ENCODE peak calls at places on chromosomes 16 and 17, in nine cellular contexts. A is CD8-positive, alpha-beta memory T cell; R is ascending aorta; W is tibial nerve; Y is IMR-90; U is effector memory CD4-positive, alpha-beta T cell; F is mammary epithelial cell; K is hepatocyte; S is body of pancreas. P is an unnamed sample.
A peak's percentile ranks its signal among the peaks of the same experiment; 100 is the strongest.

GRCh38 chr16:56931769-56932587 is at the start of gene HERPUD1:
- DNase-seq in A (peak; percentile 98), R (peak; percentile 92), W (peak; percentile 96), Y (peak; percentile 97), U (peak; percentile 98), F (peak; percentile 97), K (peak; percentile 99), S (peak; percentile 99), P (peak; percentile 84)

GRCh38 chr16:54817432-54817831 is 113.2 kb upstream of the IRX5 start:
- DNase-seq in A (no peak), R (no peak), W (no peak), Y (no peak), U (no peak), F (peak; percentile 59), K (no peak), S (no peak), P (no peak)

GRCh38 chr16:9099131-9099625 is 7.7 kb downstream of the HAPSTR1 start:
- DNase-seq in A (no peak), R (no peak), W (no peak), Y (peak; percentile 68), U (no peak), F (peak; percentile 43), K (no peak), S (no peak), P (no peak)

GRCh38 chr16:11395008-11395948 is 50.0 kb downstream of the RMI2 start:
- DNase-seq in A (no peak), R (no peak), W (no peak), Y (no peak), U (no peak), F (peak; percentile 14), K (peak; percentile 3), S (no peak), P (no peak)

GRCh38 chr17:78369791-78370381 is 8.6 kb upstream of the PGS1 start:
- DNase-seq in A (no peak), R (no peak), W (no peak), Y (no peak), U (no peak), F (no peak), K (no peak), S (no peak), P (no peak)

GRCh38 chr16:28063611-28064061 is at the start of gene GSG1L:
- DNase-seq in A (no peak), R (no peak), W (no peak), Y (no peak), U (no peak), F (no peak), K (peak; percentile 32), S (no peak), P (no peak)

GRCh38 chr17:55230716-55231115 is 34.0 kb upstream of the HLF start:
- DNase-seq in A (no peak), R (no peak), W (no peak), Y (no peak), U (no peak), F (no peak), K (no peak), S (no peak), P (no peak)

GRCh38 chr16:88468289-88469129 is 15.4 kb downstream of the ZFPM1 start:
- DNase-seq in A (no peak), R (no peak), W (no peak), Y (peak; percentile 19), U (no peak), F (peak; percentile 10), K (no peak), S (peak; percentile 54), P (no peak)

GRCh38 chr17:39867084-39867890 is 715 bp upstream of the ZPBP2 start:
- DNase-seq in A (peak; percentile 13), R (no peak), W (no peak), Y (no peak), U (no peak), F (no peak), K (no peak), S (no peak), P (no peak)

GRCh38 chr17:19702231-19702641 is 14.1 kb downstream of the SLC47A2 start:
- DNase-seq in A (no peak), R (no peak), W (no peak), Y (no peak), U (no peak), F (no peak), K (no peak), S (no peak), P (no peak)

GRCh38 chr16:50303605-50304466 is 37.5 kb downstream of the ADCY7 start:
- DNase-seq in A (no peak), R (no peak), W (no peak), Y (peak; percentile 70), U (no peak), F (no peak), K (no peak), S (no peak), P (no peak)

GRCh38 chr17:57080708-57081107 is 4.3 kb upstream of the AKAP1 start:
- DNase-seq in A (no peak), R (no peak), W (no peak), Y (peak; percentile 13), U (no peak), F (peak; percentile 39), K (no peak), S (no peak), P (no peak)

DNA sequence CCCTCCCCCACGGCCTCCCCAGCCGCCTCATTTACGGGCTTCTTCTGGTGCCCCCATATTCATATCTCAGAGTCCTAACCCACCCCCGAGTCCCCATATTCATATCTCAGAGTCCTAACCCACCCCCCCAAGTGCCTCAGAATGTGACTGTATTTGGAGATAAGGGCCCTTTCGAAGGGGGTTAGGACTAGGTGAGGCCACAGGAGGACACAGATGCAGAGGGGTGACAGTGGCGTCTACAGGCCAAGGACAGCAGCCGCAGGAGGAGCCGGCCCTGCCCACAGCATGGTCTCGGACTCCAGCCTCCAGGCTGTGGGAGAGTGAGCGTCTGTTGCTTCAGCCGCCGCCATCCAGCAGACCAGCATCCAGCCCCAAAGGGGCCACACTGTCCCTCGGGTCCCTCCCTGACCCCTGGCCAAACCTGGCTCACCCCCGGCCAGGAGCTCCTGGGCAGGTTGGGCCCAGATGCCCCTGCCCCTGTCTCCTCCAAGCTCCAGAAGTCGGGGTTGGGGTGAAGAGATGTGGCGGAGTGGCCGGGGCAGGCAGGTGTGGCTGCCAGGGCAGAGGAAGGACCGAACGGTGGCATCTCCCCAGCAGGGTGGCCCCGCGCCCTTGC is 25.5 kb downstream of the CACNA1H start:
- DNase-seq in A (no peak), R (no peak), W (no peak), Y (no peak), U (no peak), F (no peak), K (no peak), S (no peak), P (no peak)
- H3K27me3 ChIP-seq in A (no peaks in the 10 kb centered on the region), R (no peaks in the 10 kb centered on the region), W (no peaks in the 10 kb centered on the region), Y (no peaks in the 10 kb centered on the region), U (no peaks in the 10 kb centered on the region), F (no peaks in the 10 kb centered on the region), K (no peaks in the 10 kb centered on the region), S (no peaks in the 10 kb centered on the region), P (peaks cover 3% of the 10 kb centered on the region)

GRCh38 chr17:4636474-4637100 is 4.9 kb downstream of the ALOX15 start:
- DNase-seq in A (no peak), R (no peak), W (no peak), Y (no peak), U (no peak), F (no peak), K (no peak), S (no peak), P (no peak)
- H3K27me3 ChIP-seq in A (peaks cover 19% of the 10 kb centered on the region), R (peaks cover 5% of the 10 kb centered on the region), W (no peaks in the 10 kb centered on the region), Y (peaks cover 48% of the 10 kb centered on the region), U (peaks cover 17% of the 10 kb centered on the region), F (peaks cover 11% of the 10 kb centered on the region), K (peaks cover 44% of the 10 kb centered on the region), S (no peaks in the 10 kb centered on the region), P (peaks cover 43% of the 10 kb centered on the region)

GRCh38 chr17:47850373-47850691 is 631 bp downstream of the SP6 start:
- DNase-seq in A (no peak), R (no peak), W (no peak), Y (no peak), U (no peak), F (no peak), K (no peak), S (no peak), P (no peak)

GRCh38 chr17:47846741-47847340 is 4.1 kb downstream of the SP6 start:
- DNase-seq in A (no peak), R (no peak), W (no peak), Y (no peak), U (no peak), F (no peak), K (no peak), S (no peak), P (no peak)

GRCh38 chr17:47848198-47848513 is 2.8 kb downstream of the SP6 start:
- DNase-seq in A (no peak), R (no peak), W (no peak), Y (no peak), U (no peak), F (no peak), K (no peak), S (no peak), P (no peak)

GRCh38 chr17:47844814-47845453 is 3.9 kb upstream of the SCRN2 start:
- DNase-seq in A (no peak), R (no peak), W (no peak), Y (peak; percentile 18), U (no peak), F (no peak), K (no peak), S (no peak), P (no peak)

DNA sequence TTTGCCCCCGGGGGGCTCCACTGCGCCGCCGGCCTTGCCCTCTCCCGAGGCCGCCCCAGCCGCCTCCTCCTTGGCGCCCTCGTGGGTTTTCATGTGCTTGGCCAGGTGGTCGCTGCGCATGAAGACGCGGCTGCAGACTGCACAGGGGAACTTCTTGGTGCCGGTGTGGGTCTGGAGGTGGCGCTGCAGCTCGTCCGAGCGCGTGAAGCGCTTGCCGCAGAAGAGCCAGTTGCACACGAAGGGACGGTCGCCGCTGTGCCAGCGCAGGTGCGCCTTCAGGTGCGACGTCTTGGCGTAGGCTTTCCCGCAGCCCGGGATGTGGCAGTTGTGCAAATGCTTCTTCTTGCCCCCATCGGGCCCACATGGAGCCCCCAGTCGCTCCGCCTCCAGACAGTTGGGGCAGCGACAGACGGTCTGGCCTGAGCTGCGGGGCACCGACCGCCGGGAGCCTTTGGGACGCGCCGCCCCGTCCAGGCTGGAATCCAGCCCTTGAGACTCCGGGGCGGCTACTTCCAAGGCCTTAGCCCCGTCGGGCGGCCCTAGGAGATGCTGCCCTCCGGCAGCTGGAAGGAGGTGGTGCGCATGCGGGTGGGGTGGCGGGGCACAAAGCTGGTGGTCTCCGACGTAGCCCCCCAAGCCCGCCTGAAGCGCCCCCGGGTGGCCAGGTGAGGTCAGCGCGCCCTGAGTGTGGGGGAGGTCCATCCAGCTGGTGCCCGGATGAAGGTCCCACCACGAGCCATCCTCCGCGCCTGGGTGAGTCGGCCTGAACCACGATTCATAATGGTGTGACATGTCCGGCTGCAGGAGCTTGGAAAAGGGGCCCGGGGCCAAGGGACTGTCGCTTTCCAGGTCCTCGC is 3.4 kb downstream of the SP6 start:
- DNase-seq in A (no peak), R (no peak), W (no peak), Y (no peak), U (no peak), F (no peak), K (no peak), S (no peak), P (no peak)
- H3K27me3 ChIP-seq in A (peaks cover 67% of the 10 kb centered on the region), R (peaks cover 30% of the 10 kb centered on the region), W (no peaks in the 10 kb centered on the region), Y (peaks cover 68% of the 10 kb centered on the region), U (peaks cover 68% of the 10 kb centered on the region), F (no peaks in the 10 kb centered on the region), K (peaks cover 57% of the 10 kb centered on the region), S (no peaks in the 10 kb centered on the region), P (peaks cover 28% of the 10 kb centered on the region)

GRCh38 chr17:34667656-34668055 is 88.3 kb downstream of the TMEM132E start:
- DNase-seq in A (no peak), R (no peak), W (no peak), Y (no peak), U (no peak), F (no peak), K (no peak), S (no peak), P (no peak)
- H3K27me3 ChIP-seq in A (no peaks in the 10 kb centered on the region), R (no peaks in the 10 kb centered on the region), W (no peaks in the 10 kb centered on the region), Y (peaks cover 1% of the 10 kb centered on the region), U (no peaks in the 10 kb centered on the region), F (no peaks in the 10 kb centered on the region), K (peaks cover 19% of the 10 kb centered on the region), S (no peaks in the 10 kb centered on the region), P (no peaks in the 10 kb centered on the region)

P was measured in kidney epithelial cell.